ENCODE peak calls at places on chromosomes 4 and X, in four cellular contexts. V, H, I and Q are unnamed samples.

GRCh38 chrX:68896581-68896980 is 67.8 kb downstream of the EFNB1 start:
- DNase-seq in V (no peak), H (no peak), I (no peak), Q (no peak)

GRCh38 chrX:19602866-19603620 is 87.7 kb upstream of the MAP3K15 start:
- DNase-seq in V (no peak), H (no peak), I (no peak), Q (no peak)

GRCh38 chrX:308821-309520 is 9.6 kb downstream of the GTPBP6 start:
- DNase-seq in V (no peak), H (no peak), I (no peak), Q (no peak)

GRCh38 chr4:163755013-163755412 is 260.5 kb downstream of the TMA16 start:
- DNase-seq in V (no peak), H (no peak), I (peak), Q (no peak)

GRCh38 chr4:99462875-99463464 is 27.8 kb upstream of the ADH7 start:
- DNase-seq in V (peak), H (peak), I (peak), Q (peak)

GRCh38 chr4:1026115-1026514 is 14.7 kb downstream of the FGFRL1 start:
- DNase-seq in V (peak), H (no peak), I (peak), Q (peak)

GRCh38 chr4:998096-998691 is 5.0 kb upstream of the SLC26A1 start:
- DNase-seq in V (no peak), H (no peak), I (no peak), Q (no peak)

GRCh38 chr4:188168621-188169020 is 29.4 kb downstream of the TRIML1 start:
- DNase-seq in V (no peak), H (no peak), I (no peak), Q (no peak)

GRCh38 chr4:153661215-153661822 is 22.8 kb upstream of the TLR2 start:
- DNase-seq in V (no peak), H (no peak), I (no peak), Q (no peak)

GRCh38 chrX:65866762-65867161 is 173.1 kb downstream of the VSIG4 start:
- DNase-seq in V (no peak), H (no peak), I (no peak), Q (no peak)

GRCh38 chr4:74181225-74181624 is 23.3 kb downstream of the MTHFD2L start:
- DNase-seq in V (no peak), H (no peak), I (no peak), Q (no peak)

GRCh38 chrX:150365953-150366911 is 3.1 kb downstream of the MAMLD1 start:
- DNase-seq in V (no peak), H (peak), I (peak), Q (no peak)

GRCh38 chr4:24583451-24584174 is 741 bp downstream of the DHX15 start:
- DNase-seq in V (peak), H (peak), I (peak), Q (peak)

GRCh38 chrX:131816551-131817136 is 206.5 kb upstream of the STK26 start:
- DNase-seq in V (peak), H (no peak), I (no peak), Q (no peak)

GRCh38 chr4:152614337-152614736 is 65.5 kb downstream of the TMEM154 start:
- DNase-seq in V (no peak), H (no peak), I (no peak), Q (no peak)

GRCh38 chrX:20397587-20397986 is 130.9 kb upstream of the RPS6KA3 start:
- DNase-seq in V (no peak), H (no peak), I (no peak), Q (no peak)

GRCh38 chr4:71029504-71029903 is 36.1 kb downstream of the DCK start:
- DNase-seq in V (no peak), H (no peak), I (no peak), Q (no peak)

GRCh38 chr4:149793459-149793858 is 22.2 kb downstream of the IQCM start:
- DNase-seq in V (no peak), H (no peak), I (no peak), Q (no peak)

GRCh38 chrX:154761977-154762528 is 611 bp upstream of the DKC1 start:
- DNase-seq in V (no peak), H (no peak), I (peak), Q (no peak)

GRCh38 chrX:38220024-38220935 is at the start of gene SRPX:
- DNase-seq in V (no peak), H (peak), I (peak), Q (no peak)

GRCh38 chrX:107840971-107841370 is 15.3 kb downstream of the MID2 start:
- DNase-seq in V (no peak), H (no peak), I (no peak), Q (no peak)

GRCh38 chrX:129825746-129826505 is 17.8 kb downstream of the ZDHHC9 start:
- DNase-seq in V (no peak), H (no peak), I (no peak), Q (no peak)

GRCh38 chr4:140740422-140740821 is 15.8 kb downstream of the TBC1D9 start:
- DNase-seq in V (no peak), H (no peak), I (no peak), Q (no peak)

GRCh38 chr4:30720021-30720655 is at the start of gene PCDH7:
- DNase-seq in V (no peak), H (no peak), I (peak), Q (no peak)

GRCh38 chrX:349196-349595 is 30.6 kb upstream of the GTPBP6 start:
- DNase-seq in V (no peak), H (no peak), I (no peak), Q (no peak)

GRCh38 chr4:109251396-109251795 is 51.1 kb downstream of the COL25A1 start:
- DNase-seq in V (no peak), H (no peak), I (no peak), Q (no peak)

GRCh38 chr4:13289391-13289790 is 194.7 kb downstream of the RAB28 start:
- DNase-seq in V (no peak), H (no peak), I (no peak), Q (no peak)